ENCODE peak calls at places on chromosomes 13 and 19, in four cellular contexts. B, D, C and A are unnamed samples.

GRCh38 chr19:30085394-30085793 is 143.4 kb downstream of the URI1 start:
- DNase-seq in C (no peak), D (no peak), B (no peak), A (no peak)

GRCh38 chr13:42146359-42146758 is 97.9 kb downstream of the DGKH start:
- DNase-seq in D (no peak), B (no peak), C (no peak), A (no peak)

GRCh38 chr19:11261902-11262839 is at the start of gene DOCK6:
- DNase-seq in B (no peak), C (no peak), D (no peak), A (no peak)

GRCh38 chr19:23509686-23510450 is 114.6 kb upstream of the ZNF91 start:
- DNase-seq in C (no peak), B (no peak), D (no peak), A (no peak)

GRCh38 chr19:30752876-30753275 is 380.7 kb downstream of the ZNF536 start:
- DNase-seq in C (no peak), B (no peak), D (no peak), A (no peak)

GRCh38 chr13:106472621-106473020 is 62.8 kb downstream of the EFNB2 start:
- DNase-seq in D (no peak), B (no peak), C (no peak), A (no peak)

GRCh38 chr13:31638577-31638976 is 100.7 kb upstream of the RXFP2 start:
- DNase-seq in C (peak), B (no peak), D (no peak), A (no peak)

GRCh38 chr13:50393641-50394040 is 378.4 kb downstream of the KCNRG start:
- DNase-seq in B (no peak), D (no peak), C (peak), A (no peak)

GRCh38 chr13:109684084-109684835 is 102.1 kb downstream of the IRS2 start:
- DNase-seq in B (no peak), D (no peak), C (no peak), A (no peak)

GRCh38 chr19:6039541-6040225 is 61.7 kb upstream of the RANBP3 start:
- DNase-seq in D (no peak), B (no peak), C (peak), A (no peak)

GRCh38 chr19:14632286-14632685 is 42.4 kb downstream of the ADGRE3 start:
- DNase-seq in C (peak), D (peak), B (no peak), A (peak)

GRCh38 chr13:77774181-77774580 is 76.7 kb downstream of the SLAIN1 start:
- DNase-seq in D (no peak), C (no peak), B (no peak), A (no peak)

GRCh38 chr13:98657506-98658085 is 80.7 kb upstream of the STK24 start:
- DNase-seq in D (no peak), B (no peak), C (peak), A (no peak)

GRCh38 chr13:112333756-112334543 is 42.2 kb upstream of the SPACA7 start:
- DNase-seq in C (peak), D (no peak), B (no peak), A (no peak)

GRCh38 chr19:7628589-7629311 is 595 bp downstream of the XAB2 start:
- DNase-seq in B (no peak), D (no peak), C (no peak), A (no peak)

GRCh38 chr19:11435057-11435832 is at the start of the genes ODAD3 and PRKCSH:
- DNase-seq in C (peak), B (peak), D (peak), A (peak)

GRCh38 chr13:113535381-113535781 is 44.9 kb upstream of the DCUN1D2 start:
- DNase-seq in C (no peak), B (no peak), D (no peak), A (no peak)

GRCh38 chr19:33785795-33786194 is 10.9 kb upstream of the KCTD15 start:
- DNase-seq in C (peak), D (no peak), B (no peak), A (no peak)

GRCh38 chr13:98020271-98020670 is 66.8 kb downstream of the IPO5 start:
- DNase-seq in C (no peak), B (no peak), D (no peak), A (no peak)

GRCh38 chr19:34430738-34431625 is 2.8 kb downstream of the UBA2 start:
- DNase-seq in D (peak), B (no peak), C (peak), A (peak)

GRCh38 chr19:39341720-39342604 is at the start of gene SAMD4B:
- DNase-seq in C (peak), D (peak), B (peak), A (peak)

GRCh38 chr13:109654341-109655205 is 131.8 kb downstream of the IRS2 start:
- DNase-seq in C (peak), D (no peak), B (no peak), A (no peak)

GRCh38 chr13:110506859-110507566 is 54.5 kb downstream of the RAB20 start:
- DNase-seq in B (no peak), D (no peak), C (no peak), A (no peak)

GRCh38 chr19:2503521-2504109 is 27.7 kb downstream of the GADD45B start:
- DNase-seq in B (no peak), C (peak), D (peak), A (no peak)

GRCh38 chr13:39250440-39250839 is 212.2 kb downstream of the NHLRC3 start:
- DNase-seq in B (no peak), C (no peak), D (no peak), A (no peak)

GRCh38 chr13:78732445-78733017 is 73.6 kb upstream of the OBI1 start:
- DNase-seq in D (no peak), B (no peak), C (no peak), A (no peak)

GRCh38 chr13:86864376-86864775 is 806.8 kb upstream of the SLITRK5 start:
- DNase-seq in B (no peak), C (no peak), D (no peak), A (no peak)

GRCh38 chr19:2578391-2578826 is 102.5 kb downstream of the GADD45B start:
- DNase-seq in C (peak), B (no peak), D (no peak), A (peak)

GRCh38 chr13:110319397-110319773 is 12.3 kb downstream of the COL4A2 start:
- DNase-seq in C (no peak), D (no peak), B (no peak), A (no peak)

GRCh38 chr19:47653856-47654255 is 44.9 kb downstream of the BICRA start:
- DNase-seq in B (no peak), C (no peak), D (no peak), A (no peak)

GRCh38 chr19:58394821-58395219 is 636 bp upstream of the RNF225 start:
- DNase-seq in C (no peak), D (no peak), B (no peak), A (no peak)

GRCh38 chr19:37941820-37942515 is 35.0 kb downstream of the SIPA1L3 start:
- DNase-seq in D (no peak), B (no peak), C (no peak), A (no peak)

GRCh38 chr13:46071590-46072249 is 19.2 kb upstream of the ZC3H13 start:
- DNase-seq in C (no peak), B (no peak), D (no peak), A (no peak)

GRCh38 chr19:33752018-33752790 is 44.5 kb upstream of the KCTD15 start:
- DNase-seq in C (no peak), B (no peak), D (no peak), A (no peak)